ENCODE peak calls at places on chromosomes 16 and 17, in five cellular contexts. N is esophagus squamous epithelium; D is CD4-positive, alpha-beta T cell; L is heart right ventricle; R is right lobe of liver. Y is an unnamed sample.
A peak's percentile ranks its signal among the peaks of the same experiment; 100 is the strongest.

GRCh38 chr17:55210292-55210691 is 54.5 kb upstream of the HLF start:
- DNase-seq in N (no peak), D (no peak), L (no peak), R (no peak), Y (no peak)

GRCh38 chr16:85402910-85403692 is 210.0 kb upstream of the GSE1 start:
- DNase-seq in N (no peak), D (no peak), L (peak; percentile 75), R (peak; percentile 70), Y (no peak)

GRCh38 chr17:55152236-55152635 is 112.5 kb upstream of the HLF start:
- DNase-seq in N (no peak), D (no peak), L (no peak), R (no peak), Y (no peak)

GRCh38 chr16:66020642-66021041 is 345.8 kb upstream of the CDH5 start:
- DNase-seq in N (no peak), D (no peak), L (no peak), R (no peak), Y (no peak)

GRCh38 chr17:28967240-28968135 is 16.2 kb upstream of the PHF12 start:
- DNase-seq in N (no peak), D (no peak), L (no peak), R (no peak), Y (no peak)

GRCh38 chr16:57500578-57501111 is 14.4 kb upstream of the DOK4 start:
- DNase-seq in N (no peak), D (no peak), L (no peak), R (peak; percentile 51), Y (no peak)

GRCh38 chr16:84237994-84238750 is 1.6 kb downstream of the KCNG4 start:
- DNase-seq in N (no peak), D (no peak), L (no peak), R (no peak), Y (peak; percentile 57)

GRCh38 chr17:40121191-40121885 is 433 bp upstream of the MSL1 start:
- DNase-seq in N (no peak), D (no peak), L (peak; percentile 11), R (peak; percentile 63), Y (peak; percentile 42)

GRCh38 chr17:30172560-30172959 is 55.9 kb downstream of the NSRP1 start:
- DNase-seq in N (no peak), D (no peak), L (no peak), R (no peak), Y (no peak)

GRCh38 chr16:56349086-56349415 is 76.3 kb downstream of the AMFR start:
- DNase-seq in N (no peak), D (no peak), L (no peak), R (no peak), Y (no peak)

GRCh38 chr16:58931436-58931835 is 197.3 kb upstream of the GOT2 start:
- DNase-seq in N (no peak), D (no peak), L (no peak), R (no peak), Y (no peak)

GRCh38 chr16:12271006-12271405 is 294.5 kb downstream of the SNX29 start:
- DNase-seq in N (no peak), D (no peak), L (no peak), R (no peak), Y (no peak)

GRCh38 chr17:7340179-7340578 is 3.9 kb downstream of the ACAP1 start:
- DNase-seq in N (no peak), D (no peak), L (no peak), R (no peak), Y (no peak)

GRCh38 chr16:50396770-50397525 is 28.2 kb upstream of the BRD7 start:
- DNase-seq in N (no peak), D (no peak), L (no peak), R (no peak), Y (peak; percentile 23)

GRCh38 chr16:70710422-70711210 is 24.8 kb upstream of the MTSS2 start:
- DNase-seq in N (no peak), D (no peak), L (no peak), R (no peak), Y (no peak)
- H3K9me3 ChIP-seq in N (no peaks in the 10 kb centered on the region), D (no peaks in the 10 kb centered on the region), L (no peaks in the 10 kb centered on the region), R (no peaks in the 10 kb centered on the region), Y (no peaks in the 10 kb centered on the region)

DNA sequence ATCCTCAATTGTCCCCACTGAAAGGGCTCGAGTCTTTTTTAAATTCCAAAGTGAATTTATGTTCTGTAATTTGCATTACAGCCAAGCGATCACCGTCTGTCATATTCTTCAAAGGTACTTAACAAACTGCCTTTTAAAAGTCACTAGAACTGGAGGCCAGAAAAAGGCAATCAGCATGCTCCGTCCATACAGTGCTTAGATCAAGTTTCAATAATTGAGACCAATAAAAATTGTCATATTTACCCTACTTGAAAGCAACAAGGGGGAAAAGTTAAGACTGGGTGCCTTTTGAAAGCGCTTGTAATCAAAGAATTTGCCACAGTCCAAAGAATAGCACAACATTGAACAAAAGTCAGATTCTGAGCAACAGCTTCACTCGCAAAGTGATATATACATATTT is 9.0 kb upstream of the ZFHX3 start:
- DNase-seq in N (no peak), D (no peak), L (no peak), R (no peak), Y (no peak)
- TF ChIP-seq CTCF in N (no peak), D (no peak), L (no peak), R (no peak), Y (no peak)

GRCh38 chr16:3304370-3304769 is 860 bp downstream of the TIGD7 start:
- DNase-seq in N (no peak), D (no peak), L (no peak), R (no peak), Y (no peak)
- H3K9me3 ChIP-seq in N (peaks cover 94% of the 10 kb centered on the region), D (peaks cover 42% of the 10 kb centered on the region), L (no peaks in the 10 kb centered on the region), R (peaks cover 25% of the 10 kb centered on the region), Y (peaks cover 40% of the 10 kb centered on the region)

GRCh38 chr16:80974649-80975376 is 31.9 kb downstream of the CMC2 start:
- DNase-seq in N (no peak), D (no peak), L (no peak), R (no peak), Y (no peak)
- TF ChIP-seq CTCF in N (peak; percentile 45), D (no peak), L (no peak), R (peak; percentile 13), Y (no peak)

GRCh38 chr17:16552637-16553045 is 16.4 kb downstream of the ZNF287 start:
- DNase-seq in N (no peak), D (no peak), L (no peak), R (no peak), Y (no peak)
- H3K9me3 ChIP-seq in N (peaks cover 100% of the 10 kb centered on the region), D (peaks cover 93% of the 10 kb centered on the region), L (no peaks in the 10 kb centered on the region), R (peaks cover 9% of the 10 kb centered on the region), Y (peaks cover 17% of the 10 kb centered on the region)

DNA sequence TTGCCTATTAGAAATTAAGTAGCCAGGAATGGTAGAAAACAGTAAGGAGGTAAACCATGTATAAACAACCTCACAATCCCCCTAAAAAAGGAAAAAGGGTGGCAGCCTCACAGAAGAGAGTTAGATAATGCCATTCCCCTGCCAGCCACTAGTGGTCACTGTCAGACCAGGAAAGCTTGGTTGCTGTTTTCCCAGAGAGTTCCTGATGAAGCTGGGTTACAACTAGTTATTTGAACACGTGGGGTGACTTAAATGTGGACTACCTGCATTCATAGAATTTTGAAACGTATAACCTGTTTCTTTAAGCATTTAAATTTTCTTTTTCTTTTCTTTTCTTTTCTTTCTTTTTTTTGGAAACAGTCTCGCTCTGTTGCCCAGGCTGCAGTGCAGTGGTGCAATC is 5.8 kb downstream of the GPRC5C start:
- DNase-seq in N (no peak), D (no peak), L (no peak), R (no peak), Y (no peak)
- TF ChIP-seq CTCF in N (peak; percentile 68), D (peak; percentile 49), L (peak; percentile 47), R (peak; percentile 76), Y (peak; percentile 39)

GRCh38 chr16:35745821-35746248 is 2286.4 kb downstream of the TP53TG3F start:
- DNase-seq in N (no peak), D (no peak), L (no peak), R (no peak), Y (no peak)
- H3K9me3 ChIP-seq in N (peaks cover 18% of the 10 kb centered on the region), D (peaks cover 57% of the 10 kb centered on the region), L (no peaks in the 10 kb centered on the region), R (no peaks in the 10 kb centered on the region), Y (no peaks in the 10 kb centered on the region)

DNA sequence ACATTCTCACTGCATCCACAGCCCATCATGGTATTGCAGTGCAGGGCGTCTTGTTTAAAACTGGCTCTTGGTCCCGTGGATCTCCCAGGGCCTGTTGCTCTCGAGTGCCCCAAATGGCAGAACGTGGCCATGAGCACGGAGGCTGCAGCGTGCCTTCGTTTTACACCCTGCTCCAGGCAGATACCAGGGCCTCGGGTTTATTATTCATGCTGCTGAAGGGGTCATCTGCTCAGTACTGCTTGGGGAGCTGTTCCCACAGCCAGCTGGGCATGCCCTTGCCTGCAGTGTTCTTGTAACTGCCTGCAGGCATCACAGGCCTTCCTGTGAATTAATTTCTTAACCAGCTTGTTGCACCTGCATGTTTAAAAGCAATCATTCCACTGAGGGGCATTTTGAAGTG is 129.7 kb upstream of the CHMP6 start:
- DNase-seq in N (no peak), D (peak; percentile 62), L (peak; percentile 24), R (no peak), Y (no peak)
- TF ChIP-seq CTCF in N (peak; percentile 70), D (peak; percentile 70), L (no peak), R (no peak), Y (no peak)

DNA sequence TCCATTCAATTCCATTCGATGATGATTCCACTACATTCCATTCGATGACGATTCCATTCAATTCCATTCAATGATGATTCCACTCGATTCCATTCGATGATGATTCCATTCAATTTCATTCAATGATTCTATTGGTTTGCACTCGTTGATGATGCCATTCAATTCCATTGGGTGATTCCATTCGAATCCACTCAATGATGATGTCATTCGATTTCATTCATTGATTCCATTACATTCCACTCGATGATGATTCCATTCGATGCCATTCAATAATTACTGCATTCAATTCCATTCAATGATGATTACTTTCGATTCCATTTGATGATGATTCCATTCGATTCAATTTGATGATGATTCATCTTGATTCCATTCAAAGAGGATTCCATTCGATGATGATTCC is 1299.4 kb downstream of the TP53TG3F start:
- DNase-seq in N (no peak), D (no peak), L (no peak), R (no peak), Y (no peak)
- H3K9me3 ChIP-seq in N (peaks cover 92% of the 10 kb centered on the region), D (peaks cover 54% of the 10 kb centered on the region), L (no peaks in the 10 kb centered on the region), R (peaks cover 7% of the 10 kb centered on the region), Y (peaks cover 7% of the 10 kb centered on the region)